ENCODE peak calls at places on chromosomes 16 and 17, in nine cellular contexts. X is psoas muscle, A is tibial artery, E is pancreas, Z is body of pancreas, N is ascending aorta, M is transverse colon, H is HCT116, G is dorsolateral prefrontal cortex. J is an unnamed sample.

GRCh38 chr17:39328815-39329214 is 72.6 kb downstream of the FBXL20 start:
- DNase-seq in A (no peak), H (no peak), E (no peak), G (no peak), M (no peak), Z (no peak), N (no peak), X (no peak), J (no peak)

GRCh38 chr16:22372882-22373661 is 1.3 kb downstream of the CDR2 start:
- DNase-seq in G (no peak), E (no peak), H (no peak), A (no peak), Z (no peak), M (no peak), N (no peak), X (no peak), J (no peak)

GRCh38 chr16:22216191-22216831 is 10.2 kb downstream of the EEF2K start:
- DNase-seq in N (no peak), E (no peak), X (no peak), H (no peak), G (no peak), A (no peak), Z (no peak), M (no peak), J (no peak)

GRCh38 chr16:75011634-75012307 is 12.9 kb downstream of the ZNRF1 start:
- DNase-seq in Z (peak; percentile 39), H (peak; percentile 75), N (peak; percentile 81), M (no peak), A (peak; percentile 61), E (no peak), X (no peak), G (no peak), J (peak; percentile 97)

GRCh38 chr16:57413301-57413730 is 8.7 kb downstream of the CCL17 start:
- DNase-seq in A (no peak), M (no peak), G (no peak), Z (no peak), E (no peak), X (no peak), N (no peak), H (no peak), J (no peak)

GRCh38 chr17:74566132-74566753 is 1.1 kb downstream of the CD300H start:
- DNase-seq in X (no peak), H (peak; percentile 57), E (no peak), M (peak; percentile 39), A (peak; percentile 35), G (no peak), N (no peak), Z (peak; percentile 26), J (peak; percentile 40)

GRCh38 chr17:62760059-62760887 is 47.8 kb downstream of the MARCHF10 start:
- DNase-seq in Z (no peak), M (no peak), A (no peak), X (no peak), G (no peak), N (no peak), E (no peak), H (no peak), J (peak; percentile 39)

GRCh38 chr17:73462830-73463229 is 151.0 kb upstream of the CDC42EP4 start:
- DNase-seq in G (no peak), E (no peak), M (no peak), A (no peak), X (no peak), H (no peak), Z (no peak), N (no peak), J (no peak)

GRCh38 chr17:41322264-41322902 is 6.9 kb upstream of the KRTAP17-1 start:
- DNase-seq in G (no peak), X (no peak), A (no peak), H (peak; percentile 35), N (no peak), M (no peak), Z (peak; percentile 17), E (no peak), J (peak; percentile 68)

GRCh38 chr16:17277981-17278381 is 192.8 kb downstream of the XYLT1 start:
- DNase-seq in H (peak; percentile 24), N (no peak), G (peak; percentile 59), M (peak; percentile 70), Z (peak; percentile 73), X (peak; percentile 58), A (no peak), E (no peak), J (no peak)

GRCh38 chr16:27463741-27464662 is 62.0 kb downstream of the IL21R start:
- DNase-seq in Z (no peak), M (no peak), A (no peak), X (no peak), N (no peak), G (no peak), E (peak; percentile 36), H (no peak), J (no peak)

GRCh38 chr16:79066621-79067020 is 533.9 kb downstream of the MAF start:
- DNase-seq in G (no peak), X (no peak), Z (peak; percentile 40), N (no peak), A (no peak), E (no peak), H (no peak), M (no peak), J (no peak)

GRCh38 chr16:30528799-30529457 is 2.6 kb upstream of the ZNF768 start:
- DNase-seq in N (no peak), G (no peak), E (no peak), A (no peak), H (no peak), X (peak; percentile 49), M (no peak), Z (no peak), J (no peak)

GRCh38 chr17:80822700-80823410 is 168.8 kb upstream of the CHMP6 start:
- DNase-seq in Z (no peak), G (no peak), H (no peak), N (peak; percentile 43), A (no peak), X (no peak), E (peak; percentile 30), M (no peak), J (no peak)

GRCh38 chr17:4204676-4205075 is 59.1 kb downstream of the ANKFY1 start:
- DNase-seq in E (no peak), X (peak; percentile 57), A (peak; percentile 76), H (no peak), Z (peak; percentile 18), M (peak; percentile 56), G (no peak), N (peak; percentile 92), J (no peak)

DNA sequence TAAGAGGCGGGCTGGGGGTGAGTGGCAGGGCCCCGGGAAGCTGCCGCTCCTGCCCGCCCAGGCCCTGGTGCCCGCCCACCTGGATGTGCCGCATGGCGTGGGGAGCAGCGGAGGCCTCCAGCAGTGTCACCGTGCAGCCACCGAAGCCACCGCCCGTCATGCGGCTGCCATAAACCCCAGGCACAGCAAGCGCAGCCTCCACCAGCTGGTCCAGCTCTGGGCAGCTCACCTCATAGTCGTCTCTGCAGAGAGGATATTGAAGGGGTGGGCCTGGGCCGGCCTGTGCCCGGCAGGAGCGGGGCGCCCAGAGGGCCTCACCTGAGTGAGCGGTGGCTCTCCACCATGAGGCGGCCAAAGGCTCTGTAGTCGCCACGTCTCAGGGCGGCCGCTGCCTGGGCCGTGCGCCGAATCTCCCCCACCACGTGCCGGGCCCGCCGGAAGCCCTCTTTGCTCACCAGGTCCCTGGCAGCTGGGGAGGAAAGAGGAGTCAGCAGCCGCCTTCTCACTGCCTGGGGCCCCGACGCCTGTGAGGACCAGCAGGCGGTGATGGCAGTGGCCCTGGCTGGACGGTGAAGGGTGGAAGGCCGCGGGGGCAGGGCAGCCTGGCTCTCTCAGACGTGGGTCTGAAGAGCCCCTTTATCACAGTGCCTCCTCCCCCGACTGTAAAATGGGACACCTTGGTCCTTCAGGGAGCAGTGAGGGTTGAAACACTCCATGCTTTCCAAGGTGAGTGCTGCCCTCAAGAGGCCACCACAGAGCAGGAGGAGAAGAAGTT is 6.7 kb downstream of the GALK1 start:
- DNase-seq in E (peak; percentile 72), M (no peak), X (peak; percentile 45), N (no peak), G (no peak), A (no peak), H (no peak), Z (no peak), J (no peak)
- TF ChIP-seq CTCF in E (no peak), M (peak; percentile 9), X (no peak), N (no peak), G (no peak), A (no peak), H (peak; percentile 63), Z (no peak), J (peak; percentile 26)

DNA sequence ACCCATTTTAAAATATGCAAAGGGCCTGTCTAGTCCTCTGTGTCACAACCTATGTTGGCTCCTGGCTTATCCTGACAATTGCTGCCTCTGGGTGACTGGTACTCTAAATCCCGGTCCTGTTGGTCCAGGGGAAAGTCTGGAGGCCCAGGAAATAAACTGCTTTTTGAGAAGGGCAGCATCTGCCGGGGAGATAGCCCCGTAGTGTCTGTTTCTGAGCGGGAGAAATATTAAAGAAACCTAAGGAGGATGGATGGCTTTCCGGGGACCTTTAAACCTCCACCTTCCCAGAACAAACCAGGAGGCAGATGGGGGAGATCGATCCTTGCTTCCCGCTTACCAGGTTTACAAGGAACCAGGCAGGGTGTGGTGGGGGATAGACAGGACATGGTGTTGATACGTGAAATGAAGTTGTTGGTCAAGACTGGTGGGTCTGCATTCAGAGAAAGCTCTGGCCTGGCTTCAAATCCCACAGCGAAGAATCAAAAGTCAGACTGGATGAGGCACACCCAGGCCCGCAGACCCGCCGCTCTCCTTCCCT is 3.8 kb downstream of the HOXB2 start:
- DNase-seq in M (no peak), E (no peak), G (no peak), A (no peak), Z (no peak), H (no peak), N (no peak), X (no peak), J (no peak)
- H3K27me3 ChIP-seq in M (peaks cover 17% of the 10 kb centered on the region), E (no peaks in the 10 kb centered on the region), G (peaks cover 93% of the 10 kb centered on the region), A (no peaks in the 10 kb centered on the region), Z (peaks cover 24% of the 10 kb centered on the region), H (no peaks in the 10 kb centered on the region), N (no peaks in the 10 kb centered on the region), X (peaks cover 4% of the 10 kb centered on the region), J (peaks cover 50% of the 10 kb centered on the region)

DNA sequence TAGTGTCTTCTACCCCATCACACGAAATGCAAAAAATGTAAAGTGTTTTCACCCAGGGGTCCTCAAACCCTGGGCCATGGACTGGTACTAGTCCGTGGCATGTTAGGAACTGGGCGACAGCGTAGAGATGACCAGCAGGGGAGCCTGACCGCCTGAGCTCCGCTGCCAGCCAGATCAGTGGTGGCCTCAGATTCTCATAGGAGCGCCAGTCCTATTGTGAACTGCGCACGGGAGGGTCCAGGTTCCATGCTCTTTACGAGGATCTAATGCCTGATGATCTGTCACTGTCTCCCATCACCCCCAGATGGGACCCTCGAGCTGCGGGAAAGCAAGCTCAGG is 4.5 kb downstream of the SCARF1 start:
- DNase-seq in E (no peak), M (no peak), N (no peak), A (no peak), X (no peak), G (no peak), Z (no peak), H (no peak), J (no peak)
- TF ChIP-seq CTCF in E (no peak), M (no peak), N (no peak), A (no peak), X (no peak), G (no peak), Z (no peak), H (no peak), J (no peak)

DNA sequence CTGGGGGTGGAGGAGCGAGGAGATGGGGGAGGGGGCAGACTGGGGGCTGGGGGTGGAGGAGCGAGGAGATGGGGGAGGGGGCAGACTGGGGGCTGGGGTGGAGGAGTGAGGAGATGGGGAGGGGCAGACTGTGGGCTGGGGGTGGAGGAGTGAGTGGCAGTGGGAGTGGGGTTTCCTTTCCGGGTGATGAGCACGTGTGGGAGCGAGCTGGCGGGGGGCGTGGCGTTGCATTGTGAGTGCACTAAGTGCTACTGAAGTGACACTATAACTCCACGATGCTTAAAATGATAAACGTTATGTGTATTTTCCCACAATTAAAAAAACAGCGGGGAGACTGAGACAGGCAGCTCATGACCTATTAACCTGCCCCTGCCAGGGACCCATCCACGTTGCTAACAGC is 46.3 kb downstream of the CBFA2T3 start:
- DNase-seq in E (peak; percentile 37), X (no peak), A (no peak), G (no peak), H (no peak), Z (no peak), N (no peak), M (no peak), J (no peak)
- H3K27me3 ChIP-seq in E (no peaks in the 10 kb centered on the region), X (no peaks in the 10 kb centered on the region), A (peaks cover 55% of the 10 kb centered on the region), G (no peaks in the 10 kb centered on the region), H (no peaks in the 10 kb centered on the region), Z (no peaks in the 10 kb centered on the region), N (no peaks in the 10 kb centered on the region), M (peaks cover 4% of the 10 kb centered on the region), J (no peaks in the 10 kb centered on the region)

J was measured in bronchial epithelial cell.